ENCODE peak calls at places on chromosomes 5 and 9, in five cellular contexts. One of them, this sample, is unnamed.
A peak's percentile ranks its signal among the peaks of the same experiment; 100 is the strongest.

GRCh38 chr5:36607114-36607561 is 732 bp downstream of the SLC1A3 start:
- DNase-seq in naive thymus-derived CD4-positive, alpha-beta T cell: no peak
- DNase-seq in CD8-positive, alpha-beta memory T cell: no peak
- DNase-seq in GM23248: peak; percentile 73
- DNase-seq in epithelial cell of prostate: no peak
- DNase-seq in this sample: peak; percentile 59

GRCh38 chr9:96232539-96233241 is 69.3 kb downstream of the HSD17B3 start:
- DNase-seq in naive thymus-derived CD4-positive, alpha-beta T cell: peak; percentile 28
- DNase-seq in CD8-positive, alpha-beta memory T cell: peak; percentile 50
- DNase-seq in GM23248: peak; percentile 66
- DNase-seq in epithelial cell of prostate: no peak
- DNase-seq in this sample: peak; percentile 82

GRCh38 chr5:109855056-109855455 is 165.3 kb downstream of the MAN2A1 start:
- DNase-seq in naive thymus-derived CD4-positive, alpha-beta T cell: no peak
- DNase-seq in CD8-positive, alpha-beta memory T cell: no peak
- DNase-seq in GM23248: no peak
- DNase-seq in epithelial cell of prostate: no peak
- DNase-seq in this sample: no peak

GRCh38 chr9:127557466-127557869 is 54.6 kb upstream of the STXBP1 start:
- DNase-seq in naive thymus-derived CD4-positive, alpha-beta T cell: peak; percentile 32
- DNase-seq in CD8-positive, alpha-beta memory T cell: no peak
- DNase-seq in GM23248: peak; percentile 65
- DNase-seq in epithelial cell of prostate: no peak
- DNase-seq in this sample: no peak

GRCh38 chr9:136444102-136444501 is 4.5 kb upstream of the INPP5E start:
- DNase-seq in naive thymus-derived CD4-positive, alpha-beta T cell: no peak
- DNase-seq in CD8-positive, alpha-beta memory T cell: no peak
- DNase-seq in GM23248: no peak
- DNase-seq in epithelial cell of prostate: no peak
- DNase-seq in this sample: no peak

GRCh38 chr9:131960311-131960710 is 119.4 kb downstream of the MED27 start:
- DNase-seq in naive thymus-derived CD4-positive, alpha-beta T cell: no peak
- DNase-seq in CD8-positive, alpha-beta memory T cell: no peak
- DNase-seq in GM23248: peak; percentile 30
- DNase-seq in epithelial cell of prostate: no peak
- DNase-seq in this sample: peak; percentile 41

GRCh38 chr5:24623018-24623417 is 21.8 kb downstream of the CDH10 start:
- DNase-seq in naive thymus-derived CD4-positive, alpha-beta T cell: no peak
- DNase-seq in CD8-positive, alpha-beta memory T cell: no peak
- DNase-seq in GM23248: no peak
- DNase-seq in epithelial cell of prostate: no peak
- DNase-seq in this sample: no peak

GRCh38 chr5:74765201-74765600 is 1.7 kb downstream of the GFM2 start:
- DNase-seq in naive thymus-derived CD4-positive, alpha-beta T cell: no peak
- DNase-seq in CD8-positive, alpha-beta memory T cell: no peak
- DNase-seq in GM23248: peak; percentile 13
- DNase-seq in epithelial cell of prostate: no peak
- DNase-seq in this sample: peak; percentile 48

GRCh38 chr9:63859475-63860215 is 1425.4 kb downstream of the FOXD4L5 start:
- DNase-seq in naive thymus-derived CD4-positive, alpha-beta T cell: no peak
- DNase-seq in CD8-positive, alpha-beta memory T cell: peak; percentile 53
- DNase-seq in GM23248: peak; percentile 6
- DNase-seq in epithelial cell of prostate: no peak
- DNase-seq in this sample: no peak

GRCh38 chr9:4814913-4815312 is 22.2 kb downstream of the RCL1 start:
- DNase-seq in naive thymus-derived CD4-positive, alpha-beta T cell: no peak
- DNase-seq in CD8-positive, alpha-beta memory T cell: no peak
- DNase-seq in GM23248: no peak
- DNase-seq in epithelial cell of prostate: no peak
- DNase-seq in this sample: no peak

DNA sequence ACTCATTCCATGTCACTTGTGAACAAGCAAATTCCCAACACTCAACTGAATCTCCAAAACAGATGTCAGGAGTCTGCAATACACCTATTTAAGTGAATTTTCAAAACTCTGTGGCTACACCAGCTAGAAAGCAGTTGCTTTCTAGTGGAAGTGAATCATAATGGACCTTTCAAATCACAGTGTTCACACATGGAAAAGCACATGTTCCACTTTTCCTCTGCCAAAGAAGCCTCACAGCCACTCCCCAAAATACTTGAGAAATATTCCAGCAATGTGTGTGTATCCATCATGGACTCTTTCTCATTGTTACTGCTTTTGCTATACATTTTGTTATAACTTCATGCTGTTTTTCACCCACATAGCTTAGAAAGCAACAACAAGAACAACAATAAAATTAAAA is 17.4 kb downstream of the MARCHF3 start:
- DNase-seq in naive thymus-derived CD4-positive, alpha-beta T cell: no peak
- DNase-seq in CD8-positive, alpha-beta memory T cell: no peak
- DNase-seq in GM23248: peak; percentile 81
- DNase-seq in epithelial cell of prostate: no peak
- DNase-seq in this sample: no peak
- H3K27ac ChIP-seq in naive thymus-derived CD4-positive, alpha-beta T cell: no peak overlapping the region
- H3K27ac ChIP-seq in CD8-positive, alpha-beta memory T cell: no peak overlapping the region
- H3K27ac ChIP-seq in GM23248: peak overlapping the region; percentile 2
- H3K27ac ChIP-seq in epithelial cell of prostate: no peak overlapping the region
- H3K27ac ChIP-seq in this sample: no peak overlapping the region

DNA sequence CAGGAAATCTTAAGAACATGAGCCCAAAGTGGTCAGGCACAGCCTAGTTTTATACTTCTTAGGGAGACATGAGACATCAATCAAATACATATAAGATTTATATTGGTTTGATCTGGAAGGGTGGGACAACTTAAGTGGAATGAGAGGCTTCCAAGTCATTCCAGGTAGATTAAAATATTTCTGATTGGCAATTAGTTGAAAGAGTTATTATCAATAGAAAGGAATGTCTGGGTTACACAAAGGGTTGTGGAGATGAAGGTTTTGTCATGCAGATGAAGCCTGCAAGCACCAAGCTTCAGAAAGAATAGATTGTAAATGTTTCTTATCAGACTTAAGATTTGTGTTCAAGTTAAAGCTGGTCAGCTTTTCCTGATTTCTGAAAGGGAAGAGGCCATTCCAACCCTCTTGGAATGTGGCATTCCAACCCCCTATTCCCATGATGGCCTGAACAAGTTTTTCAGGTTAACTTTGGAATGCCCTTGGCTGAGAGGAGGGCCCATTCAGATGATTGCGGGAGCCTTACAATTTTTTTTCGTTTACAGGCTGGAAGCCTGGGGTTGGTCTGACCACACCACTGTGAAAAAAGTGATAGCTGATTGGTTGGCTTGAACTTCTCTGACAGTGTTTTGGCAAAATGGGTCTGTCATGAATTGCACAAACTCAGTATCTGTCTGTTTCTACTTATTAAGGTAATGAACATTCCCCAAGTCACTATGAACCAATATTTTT is 245.6 kb upstream of the RAI14 start:
- DNase-seq in naive thymus-derived CD4-positive, alpha-beta T cell: no peak
- DNase-seq in CD8-positive, alpha-beta memory T cell: no peak
- DNase-seq in GM23248: peak; percentile 7
- DNase-seq in epithelial cell of prostate: no peak
- DNase-seq in this sample: no peak
- H3K27ac ChIP-seq in naive thymus-derived CD4-positive, alpha-beta T cell: no peak overlapping the region
- H3K27ac ChIP-seq in CD8-positive, alpha-beta memory T cell: no peak overlapping the region
- H3K27ac ChIP-seq in GM23248: no peak overlapping the region
- H3K27ac ChIP-seq in epithelial cell of prostate: no peak overlapping the region
- H3K27ac ChIP-seq in this sample: no peak overlapping the region

GRCh38 chr5:67033893-67034605 is 162.6 kb downstream of the CD180 start:
- DNase-seq in naive thymus-derived CD4-positive, alpha-beta T cell: no peak
- DNase-seq in CD8-positive, alpha-beta memory T cell: no peak
- DNase-seq in GM23248: no peak
- DNase-seq in epithelial cell of prostate: no peak
- DNase-seq in this sample: no peak
- H3K27ac ChIP-seq in naive thymus-derived CD4-positive, alpha-beta T cell: no peak overlapping the region
- H3K27ac ChIP-seq in CD8-positive, alpha-beta memory T cell: no peak overlapping the region
- H3K27ac ChIP-seq in GM23248: no peak overlapping the region
- H3K27ac ChIP-seq in epithelial cell of prostate: peak overlapping the region; percentile 0
- H3K27ac ChIP-seq in this sample: no peak overlapping the region

GRCh38 chr5:141880961-141881801 is 3.0 kb upstream of the PCDH1 start:
- DNase-seq in naive thymus-derived CD4-positive, alpha-beta T cell: no peak
- DNase-seq in CD8-positive, alpha-beta memory T cell: no peak
- DNase-seq in GM23248: peak; percentile 33
- DNase-seq in epithelial cell of prostate: no peak
- DNase-seq in this sample: no peak

GRCh38 chr5:141878186-141878770 is at the start of gene PCDH1:
- DNase-seq in naive thymus-derived CD4-positive, alpha-beta T cell: peak; percentile 38
- DNase-seq in CD8-positive, alpha-beta memory T cell: no peak
- DNase-seq in GM23248: peak; percentile 72
- DNase-seq in epithelial cell of prostate: no peak
- DNase-seq in this sample: peak; percentile 70

GRCh38 chr5:141881886-141882285 is 3.7 kb upstream of the PCDH1 start:
- DNase-seq in naive thymus-derived CD4-positive, alpha-beta T cell: no peak
- DNase-seq in CD8-positive, alpha-beta memory T cell: no peak
- DNase-seq in GM23248: no peak
- DNase-seq in epithelial cell of prostate: no peak
- DNase-seq in this sample: no peak

GRCh38 chr5:141878771-141879759 is 855 bp upstream of the PCDH1 start:
- DNase-seq in naive thymus-derived CD4-positive, alpha-beta T cell: peak; percentile 94
- DNase-seq in CD8-positive, alpha-beta memory T cell: peak; percentile 94
- DNase-seq in GM23248: peak; percentile 86
- DNase-seq in epithelial cell of prostate: peak; percentile 75
- DNase-seq in this sample: peak; percentile 78

DNA sequence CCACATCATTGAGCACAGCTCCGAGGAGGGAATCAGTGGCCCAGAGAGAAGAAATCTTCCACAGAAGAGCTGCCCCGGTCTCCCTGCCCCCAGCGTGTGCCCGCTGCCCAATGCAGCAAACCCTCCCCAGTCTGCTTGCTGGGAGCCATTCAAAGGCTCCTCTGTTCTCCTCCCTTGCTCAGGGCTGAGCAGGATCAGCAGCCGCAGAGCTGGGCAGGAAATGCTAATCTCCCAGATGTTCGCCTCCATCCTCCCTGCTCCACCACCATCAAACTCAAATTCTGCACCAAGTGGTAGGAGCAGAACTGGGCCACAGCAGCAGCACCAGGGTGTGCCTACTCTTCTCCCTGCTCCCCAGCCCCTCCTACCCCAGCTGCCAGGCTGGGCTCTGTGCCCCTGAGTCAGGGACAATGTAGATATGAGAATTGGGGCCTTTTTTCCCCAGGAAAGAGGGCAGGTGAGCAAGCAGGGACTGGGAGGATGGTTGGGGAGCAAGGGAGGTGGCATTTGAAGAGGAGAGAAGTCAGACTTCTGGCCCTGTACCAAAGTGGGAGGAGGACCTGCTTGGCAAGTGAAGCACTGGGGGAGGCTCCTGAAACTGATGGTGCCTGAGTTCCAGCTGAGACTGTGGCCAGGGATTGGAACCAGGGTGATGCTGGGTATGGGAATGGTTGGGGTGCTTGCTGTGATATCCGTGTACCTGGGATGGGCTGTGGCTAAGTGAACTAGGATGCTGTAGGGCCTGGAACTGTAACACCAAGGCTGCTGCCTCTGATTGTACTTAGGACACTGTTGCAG is 1.9 kb upstream of the PCDH1 start:
- DNase-seq in naive thymus-derived CD4-positive, alpha-beta T cell: no peak
- DNase-seq in CD8-positive, alpha-beta memory T cell: no peak
- DNase-seq in GM23248: no peak
- DNase-seq in epithelial cell of prostate: no peak
- DNase-seq in this sample: no peak
- H3K27ac ChIP-seq in naive thymus-derived CD4-positive, alpha-beta T cell: no peak overlapping the region
- H3K27ac ChIP-seq in CD8-positive, alpha-beta memory T cell: no peak overlapping the region
- H3K27ac ChIP-seq in GM23248: no peak overlapping the region
- H3K27ac ChIP-seq in epithelial cell of prostate: no peak overlapping the region
- H3K27ac ChIP-seq in this sample: no peak overlapping the region

GRCh38 chr5:150640311-150641005 is at the start of gene SYNPO:
- DNase-seq in naive thymus-derived CD4-positive, alpha-beta T cell: no peak
- DNase-seq in CD8-positive, alpha-beta memory T cell: no peak
- DNase-seq in GM23248: peak; percentile 99
- DNase-seq in epithelial cell of prostate: peak; percentile 64
- DNase-seq in this sample: peak; percentile 95
- H3K27ac ChIP-seq in naive thymus-derived CD4-positive, alpha-beta T cell: no peak within 1 kb of the TSS
- H3K27ac ChIP-seq in CD8-positive, alpha-beta memory T cell: no peak within 1 kb of the TSS
- H3K27ac ChIP-seq in GM23248: peak within 1 kb of the TSS; percentile 89
- H3K27ac ChIP-seq in epithelial cell of prostate: peak within 1 kb of the TSS; percentile 78
- H3K27ac ChIP-seq in this sample: peak within 1 kb of the TSS; percentile 96

GRCh38 chr5:16493261-16493660 is 27.7 kb upstream of the ZNF622 start:
- DNase-seq in naive thymus-derived CD4-positive, alpha-beta T cell: no peak
- DNase-seq in CD8-positive, alpha-beta memory T cell: no peak
- DNase-seq in GM23248: peak; percentile 53
- DNase-seq in epithelial cell of prostate: peak; percentile 85
- DNase-seq in this sample: peak; percentile 89
- H3K27ac ChIP-seq in naive thymus-derived CD4-positive, alpha-beta T cell: no peak overlapping the region
- H3K27ac ChIP-seq in CD8-positive, alpha-beta memory T cell: no peak overlapping the region
- H3K27ac ChIP-seq in GM23248: peak overlapping the region; percentile 69
- H3K27ac ChIP-seq in epithelial cell of prostate: peak overlapping the region; percentile 87
- H3K27ac ChIP-seq in this sample: peak overlapping the region; percentile 98

GRCh38 chr5:32753051-32753450 is 41.9 kb downstream of the NPR3 start:
- DNase-seq in naive thymus-derived CD4-positive, alpha-beta T cell: no peak
- DNase-seq in CD8-positive, alpha-beta memory T cell: no peak
- DNase-seq in GM23248: peak; percentile 92
- DNase-seq in epithelial cell of prostate: no peak
- DNase-seq in this sample: peak; percentile 20
- H3K27ac ChIP-seq in naive thymus-derived CD4-positive, alpha-beta T cell: no peak overlapping the region
- H3K27ac ChIP-seq in CD8-positive, alpha-beta memory T cell: no peak overlapping the region
- H3K27ac ChIP-seq in GM23248: peak overlapping the region; percentile 87
- H3K27ac ChIP-seq in epithelial cell of prostate: no peak overlapping the region
- H3K27ac ChIP-seq in this sample: no peak overlapping the region

DNA sequence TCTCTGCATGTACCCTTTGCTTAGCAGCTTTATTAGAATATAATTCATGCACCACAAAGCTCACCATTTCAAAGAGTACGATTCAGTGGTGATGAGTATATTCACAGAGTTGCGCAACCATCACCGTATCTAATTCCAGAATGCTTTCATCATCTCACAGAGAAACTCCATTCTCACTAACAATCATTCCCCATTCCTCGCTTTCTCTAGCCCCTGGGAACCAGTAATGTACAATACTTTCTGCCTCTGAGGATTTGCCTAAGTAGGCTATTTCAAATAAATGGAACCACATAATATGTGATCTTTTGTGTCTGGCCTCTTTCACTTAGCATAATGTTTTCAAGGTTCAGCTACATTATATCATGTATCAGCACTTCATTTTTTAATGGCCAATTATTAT is 145.1 kb upstream of the ADAMTS16 start:
- DNase-seq in naive thymus-derived CD4-positive, alpha-beta T cell: no peak
- DNase-seq in CD8-positive, alpha-beta memory T cell: no peak
- DNase-seq in GM23248: peak; percentile 91
- DNase-seq in epithelial cell of prostate: no peak
- DNase-seq in this sample: no peak
- H3K27ac ChIP-seq in naive thymus-derived CD4-positive, alpha-beta T cell: no peak overlapping the region
- H3K27ac ChIP-seq in CD8-positive, alpha-beta memory T cell: no peak overlapping the region
- H3K27ac ChIP-seq in GM23248: no peak overlapping the region
- H3K27ac ChIP-seq in epithelial cell of prostate: no peak overlapping the region
- H3K27ac ChIP-seq in this sample: no peak overlapping the region